ENCODE peak calls at places on chromosomes 1 and 21, in seven cellular contexts. E is mesendoderm; F is small intestine; D is uterus; J is tibial nerve; I is CD4-positive, alpha-beta memory T cell; W is tibial artery. O is an unnamed sample.

GRCh38 chr1:109807398-109807795 is 43.7 kb upstream of the EPS8L3 start:
- DNase-seq in E (no peak), F (no peak), D (no peak), J (no peak), I (no peak), W (no peak), O (no peak)

GRCh38 chr1:18917071-18917799 is 14.9 kb upstream of the ALDH4A1 start:
- DNase-seq in E (no peak), F (no peak), D (no peak), J (no peak), I (no peak), W (no peak), O (no peak)

GRCh38 chr1:119729044-119729443 is 17.3 kb downstream of the PHGDH start:
- DNase-seq in E (no peak), F (peak; percentile 44), D (no peak), J (no peak), I (no peak), W (no peak), O (no peak)

GRCh38 chr1:43711524-43712386 is 4.4 kb downstream of the ST3GAL3 start:
- DNase-seq in E (peak; percentile 14), F (no peak), D (no peak), J (no peak), I (no peak), W (no peak), O (no peak)

GRCh38 chr1:108007531-108007930 is 42.6 kb upstream of the VAV3 start:
- DNase-seq in E (no peak), F (no peak), D (no peak), J (no peak), I (no peak), W (no peak), O (no peak)

GRCh38 chr1:51752073-51752948 is 126.2 kb downstream of the NRDC start:
- DNase-seq in E (peak; percentile 72), F (no peak), D (no peak), J (no peak), I (no peak), W (no peak), O (no peak)

GRCh38 chr1:173042806-173043205 is 7.9 kb downstream of the TNFSF18 start:
- DNase-seq in E (peak; percentile 35), F (no peak), D (no peak), J (no peak), I (no peak), W (no peak), O (no peak)

GRCh38 chr1:25732821-25733220 is 67.2 kb upstream of the SELENON start:
- DNase-seq in E (no peak), F (no peak), D (no peak), J (no peak), I (no peak), W (no peak), O (no peak)

GRCh38 chr1:226986496-226987178 is 46.5 kb downstream of the COQ8A start:
- DNase-seq in E (no peak), F (no peak), D (no peak), J (no peak), I (no peak), W (no peak), O (no peak)

GRCh38 chr1:172775598-172776570 is 117.0 kb downstream of the FASLG start:
- DNase-seq in E (no peak), F (no peak), D (no peak), J (no peak), I (no peak), W (no peak), O (no peak)

GRCh38 chr1:226424228-226425003 is 16.5 kb upstream of the PARP1 start:
- DNase-seq in E (peak; percentile 80), F (peak; percentile 63), D (no peak), J (no peak), I (peak; percentile 38), W (no peak), O (no peak)

GRCh38 chr1:59422921-59423575 is 126.2 kb downstream of the FGGY start:
- DNase-seq in E (no peak), F (peak; percentile 20), D (peak; percentile 90), J (peak; percentile 89), I (no peak), W (peak; percentile 93), O (no peak)

GRCh38 chr1:173603056-173603591 is at the start of gene SLC9C2:
- DNase-seq in E (peak; percentile 42), F (peak; percentile 11), D (no peak), J (peak; percentile 21), I (no peak), W (no peak), O (no peak)

GRCh38 chr1:234924450-234925355 is 203.9 kb downstream of the TOMM20 start:
- DNase-seq in E (no peak), F (no peak), D (peak; percentile 13), J (no peak), I (no peak), W (no peak), O (peak; percentile 38)

GRCh38 chr1:156760092-156760795 is 7.1 kb upstream of the PRCC start:
- DNase-seq in E (no peak), F (no peak), D (no peak), J (no peak), I (no peak), W (no peak), O (no peak)

GRCh38 chr1:205430631-205431305 is 8.9 kb upstream of the LEMD1 start:
- DNase-seq in E (peak; percentile 75), F (peak; percentile 53), D (no peak), J (peak; percentile 26), I (peak; percentile 54), W (no peak), O (peak; percentile 79)

GRCh38 chr1:84888753-84889152 is 4.3 kb downstream of the LPAR3 start:
- DNase-seq in E (no peak), F (no peak), D (no peak), J (no peak), I (no peak), W (no peak), O (no peak)

GRCh38 chr21:42324896-42325295 is 9.7 kb upstream of the TFF3 start:
- DNase-seq in E (no peak), F (no peak), D (no peak), J (no peak), I (no peak), W (no peak), O (no peak)

GRCh38 chr21:15058718-15059316 is 6.0 kb downstream of the NRIP1 start:
- DNase-seq in E (peak; percentile 85), F (peak; percentile 69), D (no peak), J (no peak), I (no peak), W (no peak), O (no peak)

GRCh38 chr1:67382292-67382691 is 47.9 kb downstream of the SERBP1 start:
- DNase-seq in E (no peak), F (no peak), D (no peak), J (peak; percentile 71), I (no peak), W (peak; percentile 59), O (no peak)

GRCh38 chr1:228982637-228983036 is 247.4 kb downstream of the RHOU start:
- DNase-seq in E (no peak), F (no peak), D (no peak), J (no peak), I (no peak), W (no peak), O (no peak)

GRCh38 chr1:38030596-38031512 is 15.7 kb downstream of the POU3F1 start:
- DNase-seq in E (no peak), F (no peak), D (no peak), J (no peak), I (no peak), W (no peak), O (no peak)

GRCh38 chr1:43861985-43862735 is 71.4 kb upstream of the ARTN start:
- DNase-seq in E (no peak), F (no peak), D (no peak), J (no peak), I (no peak), W (no peak), O (no peak)

GRCh38 chr1:2413495-2414296 is 1.3 kb upstream of the PEX10 start:
- DNase-seq in E (peak; percentile 44), F (peak; percentile 31), D (no peak), J (no peak), I (peak; percentile 21), W (no peak), O (peak; percentile 46)

GRCh38 chr1:57966751-57967406 is 543.0 kb upstream of the DAB1 start:
- DNase-seq in E (peak; percentile 77), F (no peak), D (no peak), J (no peak), I (no peak), W (no peak), O (no peak)

GRCh38 chr1:46753985-46754384 is 35.1 kb upstream of the EFCAB14 start:
- DNase-seq in E (no peak), F (no peak), D (no peak), J (no peak), I (no peak), W (no peak), O (no peak)
- H3K27me3 ChIP-seq in E (no peaks in the 10 kb centered on the region), F (no peaks in the 10 kb centered on the region), D (no peaks in the 10 kb centered on the region), J (no peaks in the 10 kb centered on the region), I (peaks cover 4% of the 10 kb centered on the region), W (peaks cover 3% of the 10 kb centered on the region), O (peaks cover 2% of the 10 kb centered on the region)

GRCh38 chr21:45769896-45770295 is 126.4 kb downstream of the PCBP3 start:
- DNase-seq in E (no peak), F (no peak), D (no peak), J (no peak), I (no peak), W (no peak), O (no peak)
- H3K27me3 ChIP-seq in E (no peaks in the 10 kb centered on the region), F (no peaks in the 10 kb centered on the region), D (no peaks in the 10 kb centered on the region), J (no peaks in the 10 kb centered on the region), I (no peaks in the 10 kb centered on the region), W (no peaks in the 10 kb centered on the region), O (no peaks in the 10 kb centered on the region)

GRCh38 chr1:32276328-32276727 is 15.6 kb upstream of the HDAC1 start:
- DNase-seq in E (no peak), F (no peak), D (no peak), J (no peak), I (no peak), W (no peak), O (no peak)

GRCh38 chr1:32273389-32274208 is 18.3 kb upstream of the HDAC1 start:
- DNase-seq in E (peak; percentile 92), F (peak; percentile 34), D (no peak), J (no peak), I (peak; percentile 80), W (no peak), O (no peak)

GRCh38 chr1:32272557-32273388 is 19.1 kb upstream of the HDAC1 start:
- DNase-seq in E (no peak), F (no peak), D (no peak), J (no peak), I (no peak), W (no peak), O (no peak)

GRCh38 chr1:32275424-32275823 is 16.5 kb upstream of the HDAC1 start:
- DNase-seq in E (peak; percentile 27), F (peak; percentile 33), D (no peak), J (no peak), I (no peak), W (no peak), O (no peak)

GRCh38 chr1:32274646-32275340 is 17.1 kb upstream of the HDAC1 start:
- DNase-seq in E (peak; percentile 21), F (no peak), D (no peak), J (no peak), I (no peak), W (no peak), O (no peak)
- H3K27me3 ChIP-seq in E (no peaks in the 10 kb centered on the region), F (no peaks in the 10 kb centered on the region), D (no peaks in the 10 kb centered on the region), J (no peaks in the 10 kb centered on the region), I (no peaks in the 10 kb centered on the region), W (peaks cover 39% of the 10 kb centered on the region), O (no peaks in the 10 kb centered on the region)

DNA sequence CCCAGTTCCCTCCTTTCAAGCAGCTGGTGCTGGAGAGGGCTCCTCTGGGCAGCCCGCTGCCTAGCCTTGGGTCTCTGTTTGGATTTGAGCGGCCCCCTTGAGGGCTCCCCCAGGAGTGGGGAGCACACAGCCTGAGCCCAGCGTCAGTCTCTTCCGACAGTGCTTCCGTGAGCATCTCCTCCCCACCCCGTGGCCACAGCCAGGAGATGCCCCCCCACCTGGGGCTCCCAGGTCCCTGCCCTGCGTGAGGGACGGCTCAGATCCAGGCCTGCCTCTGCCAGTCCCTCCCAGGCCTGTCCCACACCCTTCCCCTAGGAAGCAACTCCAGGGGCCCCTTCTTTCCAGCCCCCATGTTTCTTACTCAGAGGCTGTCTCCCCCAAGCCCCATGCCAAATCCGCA is 3.5 kb downstream of the SAMD11 start:
- DNase-seq in E (no peak), F (no peak), D (no peak), J (no peak), I (no peak), W (no peak), O (no peak)
- H3K27me3 ChIP-seq in E (peaks cover 7% of the 10 kb centered on the region), F (peaks cover 13% of the 10 kb centered on the region), D (no peaks in the 10 kb centered on the region), J (no peaks in the 10 kb centered on the region), I (peaks cover 18% of the 10 kb centered on the region), W (peaks cover 44% of the 10 kb centered on the region), O (peaks cover 9% of the 10 kb centered on the region)